ENCODE peak calls at places on chromosomes 16 and 17, in four cellular contexts. J is K562, U is GM12878, V is GM12891. T is an unnamed sample.

GRCh38 chr16:3089717-3090592 is 9.1 kb downstream of the ZSCAN10 start:
- DNase-seq in J (no peak), U (no peak), V (no peak), T (no peak)

GRCh38 chr17:27567563-27567859 is 63.5 kb upstream of the LGALS9 start:
- DNase-seq in J (no peak), U (no peak), V (no peak), T (no peak)

GRCh38 chr17:15351925-15352324 is 10.5 kb upstream of the TEKT3 start:
- DNase-seq in J (no peak), U (no peak), V (no peak), T (no peak)

GRCh38 chr16:19384656-19385055 is 33.0 kb upstream of the TMC5 start:
- DNase-seq in J (no peak), U (no peak), V (no peak), T (no peak)

GRCh38 chr17:64687959-64688358 is 25.9 kb upstream of the SMURF2 start:
- DNase-seq in J (no peak), U (no peak), V (no peak), T (no peak)

GRCh38 chr16:10736926-10737625 is 6.6 kb upstream of the NUBP1 start:
- DNase-seq in J (peak; percentile 75), U (peak; percentile 65), V (peak; percentile 42), T (peak; percentile 69)

GRCh38 chr17:28258347-28258887 is 60.6 kb upstream of the TMEM97 start:
- DNase-seq in J (no peak), U (no peak), V (no peak), T (no peak)

GRCh38 chr17:27623578-27623977 is 7.4 kb upstream of the LGALS9 start:
- DNase-seq in J (no peak), U (no peak), V (no peak), T (no peak)

GRCh38 chr16:21158208-21159110 is at the start of gene LDAF1:
- DNase-seq in J (peak; percentile 92), U (no peak), V (peak; percentile 81), T (peak; percentile 84)

GRCh38 chr17:75159196-75160031 is 5.1 kb upstream of the JPT1 start:
- DNase-seq in J (no peak), U (no peak), V (no peak), T (no peak)

GRCh38 chr17:2949469-2950044 is 113.8 kb downstream of the OR1D5 start:
- DNase-seq in J (no peak), U (no peak), V (no peak), T (no peak)
- TF ChIP-seq SPI1 in J (no peak), U (no peak), V (no peak), T (no peak)

DNA sequence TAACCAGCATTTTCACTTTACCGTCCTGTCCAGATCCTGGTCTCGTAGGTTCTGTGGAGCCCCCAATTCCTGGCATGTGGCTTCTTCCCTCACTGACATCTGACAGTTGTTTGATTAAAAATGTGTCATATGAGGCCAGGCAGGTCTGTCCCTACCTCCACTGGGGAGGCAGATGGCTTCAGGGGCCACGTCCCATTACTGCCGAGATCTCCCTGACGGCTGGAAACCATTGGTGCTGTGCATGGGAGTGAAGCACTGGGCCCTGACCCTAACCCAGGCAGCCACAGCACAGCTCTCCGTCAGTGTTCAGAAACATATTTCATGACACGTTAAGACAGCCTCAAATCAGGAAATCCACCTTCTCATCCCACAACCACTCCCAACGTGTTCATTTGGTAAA is 77.5 kb downstream of the GNAO1 start:
- DNase-seq in J (no peak), U (no peak), V (no peak), T (no peak)
- TF ChIP-seq SPI1 in J (no peak), U (no peak), V (no peak), T (no peak)

GRCh38 chr17:16484445-16485169 is 7.4 kb downstream of the LRRC75A start:
- DNase-seq in J (no peak), U (no peak), V (no peak), T (no peak)

GRCh38 chr17:16483021-16483645 is 8.9 kb downstream of the LRRC75A start:
- DNase-seq in J (no peak), U (no peak), V (no peak), T (no peak)

GRCh38 chr17:16488572-16488997 is 3.4 kb downstream of the LRRC75A start:
- DNase-seq in J (peak; percentile 22), U (no peak), V (no peak), T (no peak)

GRCh38 chr17:16482253-16482652 is 9.7 kb downstream of the LRRC75A start:
- DNase-seq in J (no peak), U (no peak), V (no peak), T (no peak)

GRCh38 chr17:16486373-16487250 is 5.4 kb downstream of the LRRC75A start:
- DNase-seq in J (no peak), U (no peak), V (no peak), T (no peak)
- TF ChIP-seq SPI1 in J (no peak), U (no peak), V (no peak), T (no peak)

GRCh38 chr17:37844158-37844976 is 79.8 kb upstream of the TBC1D3K start:
- DNase-seq in J (peak; percentile 73), U (no peak), V (no peak), T (peak; percentile 85)
- TF ChIP-seq SPI1 in J (peak; percentile 11), U (peak; percentile 39), V (peak; percentile 53), T (peak; percentile 91)

GRCh38 chr17:61450641-61451537 is 1.3 kb upstream of the TBX4 start:
- DNase-seq in J (no peak), U (no peak), V (no peak), T (no peak)
- TF ChIP-seq SPI1 in J (no peak), U (no peak), V (no peak), T (no peak)

GRCh38 chr16:50721549-50722409 is 20.1 kb upstream of the CYLD start:
- DNase-seq in J (no peak), U (no peak), V (no peak), T (no peak)
- TF ChIP-seq SPI1 in J (no peak), U (no peak), V (no peak), T (no peak)